ENCODE peak calls at places on chromosomes 1 and 21, in eight cellular contexts. T is CD8-positive, alpha-beta memory T cell; F is stimulated activated CD8-positive, alpha-beta memory T cell treated with anti-CD3 and anti-CD28 coated beads, Interleukin-15, amount 100 ng/mL, for 1 hour; X is bronchial epithelial cell; Z is HFF-Myc; C is AG09319; A is neural progenitor cell; Q is globus pallidus. O is an unnamed sample.

GRCh38 chr1:113142791-113143190 is 69.8 kb downstream of the LRIG2 start:
- DNase-seq in C (no peak), A (no peak), X (no peak), T (no peak), F (no peak), Z (no peak), Q (no peak), O (no peak)

GRCh38 chr1:181296180-181296579 is 187.1 kb upstream of the CACNA1E start:
- DNase-seq in Z (no peak), F (no peak), X (no peak), A (no peak), C (no peak), T (no peak), Q (no peak), O (no peak)

GRCh38 chr1:205631727-205632373 is at the start of gene ELK4:
- DNase-seq in T (peak), C (peak), A (peak), F (peak), Z (peak), Q (peak), X (peak), O (peak)

GRCh38 chr1:246569248-246570238 is 3.3 kb downstream of the CNST start:
- DNase-seq in T (peak), F (no peak), C (no peak), Q (no peak), Z (no peak), A (no peak), X (peak), O (no peak)

GRCh38 chr1:47696911-47697441 is 259.1 kb downstream of the FOXD2 start:
- DNase-seq in X (no peak), F (no peak), C (no peak), A (no peak), T (no peak), Z (no peak), Q (no peak), O (no peak)

GRCh38 chr1:93649231-93649630 is 32.4 kb downstream of the BCAR3 start:
- DNase-seq in A (no peak), Q (no peak), C (no peak), F (no peak), Z (no peak), X (no peak), T (no peak), O (no peak)

GRCh38 chr21:29208666-29209059 is 78.2 kb downstream of the MAP3K7CL start:
- DNase-seq in Q (no peak), Z (peak), C (peak), F (no peak), A (no peak), T (no peak), X (peak), O (peak)

GRCh38 chr1:76835203-76835602 is 32.1 kb upstream of the ST6GALNAC5 start:
- DNase-seq in F (no peak), Z (no peak), T (no peak), C (no peak), A (no peak), Q (no peak), X (no peak), O (no peak)

GRCh38 chr1:205199090-205199930 is 12.2 kb downstream of the DSTYK start:
- DNase-seq in X (no peak), T (no peak), Z (peak), F (no peak), Q (peak), A (no peak), C (no peak), O (peak)